ENCODE peak calls at places on chromosome 19, in four cellular contexts. V is K562, X is GM12878, W is HepG2. F is an unnamed sample.

GRCh38 chr19:13012690-13013608 is 17.7 kb downstream of the NFIX start:
- DNase-seq in V (peak), X (no peak), W (peak), F (no peak)

GRCh38 chr19:4023600-4024398 is 16.3 kb downstream of the PIAS4 start:
- DNase-seq in V (no peak), X (no peak), W (no peak), F (no peak)

GRCh38 chr19:23070353-23070781 is 46.5 kb upstream of the ZNF730 start:
- DNase-seq in V (peak), X (no peak), W (no peak), F (peak)

GRCh38 chr19:16315825-16316505 is 8.7 kb upstream of the KLF2 start:
- DNase-seq in V (peak), X (no peak), W (no peak), F (no peak)

GRCh38 chr19:58170860-58171259 is 12.0 kb upstream of the ZNF274 start:
- DNase-seq in V (no peak), X (no peak), W (no peak), F (no peak)

GRCh38 chr19:55426042-55426441 is 17.1 kb downstream of the SHISA7 start:
- DNase-seq in V (no peak), X (no peak), W (no peak), F (no peak)

GRCh38 chr19:45471866-45472556 is 4.2 kb downstream of the FOSB start:
- DNase-seq in V (no peak), X (no peak), W (no peak), F (no peak)

GRCh38 chr19:38057954-38058690 is 151.1 kb downstream of the SIPA1L3 start:
- DNase-seq in V (no peak), X (no peak), W (peak), F (peak)

GRCh38 chr19:32873560-32873959 is 4.0 kb upstream of the SLC7A9 start:
- DNase-seq in V (no peak), X (no peak), W (no peak), F (no peak)

GRCh38 chr19:9109959-9110358 is 2.7 kb upstream of the OR7G2 start:
- DNase-seq in V (no peak), X (no peak), W (peak), F (no peak)

GRCh38 chr19:15962319-15962718 is 13.5 kb downstream of the OR10H4 start:
- DNase-seq in V (peak), X (no peak), W (no peak), F (no peak)

GRCh38 chr19:5001547-5002131 is 32.7 kb downstream of the KDM4B start:
- DNase-seq in V (peak), X (no peak), W (peak), F (peak)

GRCh38 chr19:54650108-54650666 is 12.6 kb upstream of the LILRB4 start:
- DNase-seq in V (no peak), X (no peak), W (no peak), F (no peak)

GRCh38 chr19:14840206-14840605 is 5.2 kb upstream of the OR7A5 start:
- DNase-seq in V (no peak), X (no peak), W (no peak), F (no peak)

GRCh38 chr19:16702123-16702522 is 17.5 kb upstream of the NWD1 start:
- DNase-seq in V (no peak), X (no peak), W (peak), F (peak)

GRCh38 chr19:15466851-15467733 is 2.7 kb upstream of the RASAL3 start:
- DNase-seq in V (no peak), X (peak), W (no peak), F (no peak)

GRCh38 chr19:13095934-13096890 is 6.4 kb downstream of the LYL1 start:
- DNase-seq in V (peak), X (no peak), W (peak), F (peak)

GRCh38 chr19:7977021-7977722 is 28.3 kb downstream of the ELAVL1 start:
- DNase-seq in V (no peak), X (no peak), W (no peak), F (no peak)

GRCh38 chr19:45638930-45639729 is at the start of gene EML2:
- DNase-seq in V (peak), X (no peak), W (peak), F (peak)

GRCh38 chr19:16368385-16369305 is 44.0 kb downstream of the KLF2 start:
- DNase-seq in V (no peak), X (no peak), W (peak), F (no peak)

GRCh38 chr19:42052241-42052863 is 17.7 kb downstream of the GRIK5 start:
- DNase-seq in V (no peak), X (no peak), W (no peak), F (peak)

GRCh38 chr19:41792513-41793413 is 3.6 kb upstream of the CEACAM3 start:
- DNase-seq in V (peak), X (no peak), W (peak), F (peak)

GRCh38 chr19:23999821-24000610 is 85.3 kb downstream of the ZNF726 start:
- DNase-seq in V (no peak), X (no peak), W (no peak), F (no peak)

GRCh38 chr19:590396-590745 is 690 bp downstream of the HCN2 start:
- DNase-seq in V (no peak), X (no peak), W (no peak), F (peak)

GRCh38 chr19:8423821-8424223 is 10.7 kb downstream of the MARCHF2 start:
- DNase-seq in V (peak), X (no peak), W (peak), F (peak)

GRCh38 chr19:39046037-39046821 is 13.9 kb upstream of the FBXO27 start:
- DNase-seq in V (no peak), X (no peak), W (peak), F (no peak)

GRCh38 chr19:42613666-42614065 is 18.9 kb upstream of the CEACAM8 start:
- DNase-seq in V (no peak), X (no peak), W (no peak), F (no peak)

GRCh38 chr19:29292562-29292961 is 79.6 kb upstream of the UQCRFS1 start:
- DNase-seq in V (no peak), X (no peak), W (no peak), F (no peak)

GRCh38 chr19:47143322-47144073 is 12.9 kb downstream of the SAE1 start:
- DNase-seq in V (no peak), X (no peak), W (no peak), F (no peak)

GRCh38 chr19:54029930-54030490 is 33.7 kb downstream of the VSTM1 start:
- DNase-seq in V (peak), X (no peak), W (peak), F (peak)

GRCh38 chr19:16470541-16470910 is 1.2 kb downstream of the EPS15L1 start:
- DNase-seq in V (no peak), X (no peak), W (no peak), F (no peak)

DNA sequence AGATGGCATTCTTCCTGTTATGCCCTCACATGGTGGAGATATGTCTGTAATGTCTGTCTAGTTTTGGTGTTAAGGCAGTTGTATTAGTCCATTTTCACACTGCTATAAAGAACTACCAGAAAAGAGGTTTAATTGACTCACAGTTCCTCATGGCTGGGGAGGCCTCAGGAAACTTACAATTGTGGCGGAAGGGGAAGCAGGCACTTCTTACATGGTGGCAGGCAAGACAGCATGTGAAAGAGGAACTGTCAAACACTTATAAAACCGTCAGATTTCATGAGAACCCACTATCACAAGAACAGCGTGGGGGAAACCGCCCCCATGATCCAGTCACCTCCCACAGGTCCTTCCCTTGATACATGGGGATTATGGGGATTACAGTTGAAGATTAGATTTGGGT is 3.2 kb downstream of the ZNF441 start:
- DNase-seq in V (no peak), X (no peak), W (no peak), F (no peak)
- TF ChIP-seq YY1 in V (no peak), X (no peak), W (no peak), F (no peak)

GRCh38 chr19:1728816-1729567 is 24.3 kb upstream of the ONECUT3 start:
- DNase-seq in V (no peak), X (no peak), W (no peak), F (no peak)

GRCh38 chr19:1730157-1730556 is 23.1 kb upstream of the ONECUT3 start:
- DNase-seq in V (no peak), X (no peak), W (no peak), F (no peak)

GRCh38 chr19:1729568-1729925 is 23.8 kb upstream of the ONECUT3 start:
- DNase-seq in V (no peak), X (no peak), W (no peak), F (no peak)

GRCh38 chr19:1720237-1720636 is 33.1 kb upstream of the ONECUT3 start:
- DNase-seq in V (no peak), X (no peak), W (no peak), F (peak)

DNA sequence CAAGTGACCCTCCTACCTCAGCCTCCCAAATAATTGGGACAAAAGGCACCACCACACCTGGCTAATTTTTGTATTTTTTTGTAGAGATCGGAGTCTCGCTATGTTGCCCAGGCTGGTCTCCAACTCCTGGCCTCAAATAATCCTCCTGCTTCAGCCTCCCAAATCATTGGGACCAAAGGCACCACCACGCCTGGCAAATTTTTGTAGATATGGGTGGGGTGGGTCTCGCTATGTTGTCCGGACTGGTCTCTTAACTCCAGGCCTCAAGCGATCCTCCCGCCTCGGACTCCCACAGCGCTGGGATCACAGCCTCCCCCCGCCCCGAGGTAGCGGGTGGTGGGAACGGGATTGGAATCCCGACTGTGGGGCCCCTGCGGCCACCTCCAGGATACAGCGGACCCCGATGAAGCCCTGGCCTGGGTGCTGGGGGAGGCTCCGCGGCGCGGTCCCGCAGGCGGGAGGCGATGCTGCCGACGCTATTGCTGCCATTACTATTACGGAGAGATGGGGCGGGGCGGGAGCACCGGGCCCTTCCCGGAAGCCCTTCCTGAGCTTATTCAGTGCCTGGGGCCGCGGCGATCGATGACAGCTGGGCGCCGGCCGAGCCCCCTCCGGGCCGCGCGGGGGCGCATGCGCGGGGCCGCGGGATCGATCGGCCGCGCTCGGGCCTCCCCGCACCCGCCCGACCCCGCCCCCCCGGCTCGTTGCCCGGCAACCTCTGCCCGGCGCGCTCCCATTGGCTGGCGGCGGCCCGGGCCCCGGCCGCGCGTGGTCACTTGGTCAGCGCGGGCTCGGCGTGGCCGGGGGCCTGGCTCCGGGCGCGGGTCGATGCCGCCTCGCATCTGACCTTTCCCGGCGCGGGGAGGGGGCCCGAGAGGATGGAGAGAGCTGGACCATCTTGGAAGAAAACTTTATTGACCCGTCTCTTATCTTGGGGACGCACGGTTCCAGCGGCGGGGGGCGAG is 27.9 kb upstream of the ONECUT3 start:
- DNase-seq in V (peak), X (no peak), W (peak), F (peak)
- TF ChIP-seq CTCF in V (no peak), X (no peak), W (no peak), F (no peak)

GRCh38 chr19:40716031-40716654 is 543 bp downstream of the COQ8B start:
- DNase-seq in V (peak), X (peak), W (no peak), F (no peak)
- TF ChIP-seq FOXM1 in V (no peak), X (no peak), W (no peak), F (no peak)

DNA sequence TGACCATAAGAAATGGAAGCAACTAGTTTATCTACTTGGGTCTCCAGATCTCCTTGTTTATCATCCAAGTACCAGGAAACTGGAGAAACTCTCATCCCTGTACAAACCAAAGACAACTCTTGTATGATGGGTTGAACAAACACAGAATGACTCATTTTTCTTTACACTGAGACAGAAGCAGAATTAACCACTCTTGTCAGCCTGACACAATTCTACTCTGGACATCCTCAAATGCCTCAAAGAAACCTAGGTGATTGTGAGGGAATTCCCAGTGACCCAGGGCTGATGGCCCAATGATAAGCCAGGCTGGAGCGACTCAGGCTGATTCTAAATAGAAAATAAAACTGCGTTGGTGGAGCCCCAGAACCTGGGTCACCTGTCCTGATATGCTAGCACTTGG is 151.4 kb downstream of the ZNF737 start:
- DNase-seq in V (no peak), X (no peak), W (no peak), F (no peak)
- TF ChIP-seq YY1 in V (no peak), X (no peak), W (no peak), F (no peak)

GRCh38 chr19:49533551-49534488 is 6.0 kb downstream of the RCN3 start:
- DNase-seq in V (peak), X (peak), W (no peak), F (peak)
- TF ChIP-seq CTCF in V (peak), X (peak), W (no peak), F (peak)

DNA sequence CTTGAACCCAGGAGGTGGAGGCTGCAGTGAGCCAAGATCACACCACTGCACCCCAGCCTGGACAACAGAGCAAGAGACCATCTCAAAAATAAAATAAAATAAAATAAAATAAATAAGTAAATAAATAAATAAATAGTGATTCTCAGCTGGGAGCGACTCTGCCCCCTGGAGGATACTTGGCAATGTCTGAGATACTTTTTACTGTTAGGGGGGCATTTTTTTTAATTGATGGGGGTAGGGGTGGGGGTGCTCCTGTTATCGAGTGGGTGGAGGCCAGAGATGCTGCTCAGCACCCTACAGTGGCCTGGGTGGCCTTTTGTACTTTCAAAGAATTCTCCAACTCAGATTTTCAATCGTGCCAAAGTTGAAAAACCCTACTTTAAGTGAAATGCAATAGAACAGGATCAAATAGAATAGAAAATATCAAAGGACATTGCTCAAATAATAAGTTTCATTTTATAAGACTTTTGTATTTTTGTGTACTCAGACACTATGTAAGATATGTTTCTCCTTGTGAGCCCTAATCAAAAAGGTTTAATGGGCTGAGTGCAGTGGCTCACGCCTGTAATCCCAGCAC is 7.1 kb upstream of the CLPP start:
- DNase-seq in V (no peak), X (no peak), W (no peak), F (no peak)
- TF ChIP-seq FOXM1 in V (no peak), X (no peak), W (no peak), F (no peak)

DNA sequence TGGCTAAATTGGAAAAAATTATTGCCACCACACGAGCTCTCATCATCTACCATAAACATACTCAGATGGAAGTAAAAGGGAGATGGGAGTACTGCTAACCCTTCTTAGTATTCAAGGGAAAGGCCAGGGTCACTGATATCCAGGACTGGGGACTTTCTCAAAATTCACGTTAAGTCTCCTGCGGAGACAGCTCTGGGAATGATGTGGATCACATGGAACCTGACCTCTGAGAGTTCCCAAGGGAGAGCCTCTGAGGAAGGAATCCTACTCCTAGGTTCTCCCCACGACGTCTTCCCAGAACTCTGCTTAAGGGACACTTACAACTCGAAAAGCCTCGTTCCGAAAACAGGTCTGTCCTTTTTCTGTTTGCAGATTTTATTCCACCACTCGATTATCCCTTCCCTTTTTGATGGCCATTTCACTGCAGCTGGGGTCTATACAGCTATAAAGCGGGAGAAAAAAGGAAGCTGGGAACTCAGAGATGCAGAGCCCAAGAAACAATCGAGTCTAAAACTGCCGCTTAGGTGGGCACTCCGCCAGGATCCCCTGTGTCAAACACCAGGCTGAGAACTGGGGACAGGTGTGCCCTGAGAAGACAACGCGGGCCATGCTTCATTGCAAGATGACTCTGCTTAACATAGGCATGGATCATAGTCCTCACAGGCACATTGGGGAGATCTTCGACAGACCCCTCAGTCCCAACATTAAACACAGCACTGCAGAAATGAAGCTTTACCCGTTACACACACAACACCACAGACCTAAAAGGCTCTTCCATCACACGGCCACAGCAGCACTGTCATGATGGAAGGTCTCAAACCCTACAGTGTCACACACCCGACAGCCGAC is 823 bp upstream of the ZNF567 start:
- DNase-seq in V (no peak), X (no peak), W (no peak), F (no peak)
- TF ChIP-seq YY1 in V (no peak), X (no peak), W (no peak), F (no peak)

DNA sequence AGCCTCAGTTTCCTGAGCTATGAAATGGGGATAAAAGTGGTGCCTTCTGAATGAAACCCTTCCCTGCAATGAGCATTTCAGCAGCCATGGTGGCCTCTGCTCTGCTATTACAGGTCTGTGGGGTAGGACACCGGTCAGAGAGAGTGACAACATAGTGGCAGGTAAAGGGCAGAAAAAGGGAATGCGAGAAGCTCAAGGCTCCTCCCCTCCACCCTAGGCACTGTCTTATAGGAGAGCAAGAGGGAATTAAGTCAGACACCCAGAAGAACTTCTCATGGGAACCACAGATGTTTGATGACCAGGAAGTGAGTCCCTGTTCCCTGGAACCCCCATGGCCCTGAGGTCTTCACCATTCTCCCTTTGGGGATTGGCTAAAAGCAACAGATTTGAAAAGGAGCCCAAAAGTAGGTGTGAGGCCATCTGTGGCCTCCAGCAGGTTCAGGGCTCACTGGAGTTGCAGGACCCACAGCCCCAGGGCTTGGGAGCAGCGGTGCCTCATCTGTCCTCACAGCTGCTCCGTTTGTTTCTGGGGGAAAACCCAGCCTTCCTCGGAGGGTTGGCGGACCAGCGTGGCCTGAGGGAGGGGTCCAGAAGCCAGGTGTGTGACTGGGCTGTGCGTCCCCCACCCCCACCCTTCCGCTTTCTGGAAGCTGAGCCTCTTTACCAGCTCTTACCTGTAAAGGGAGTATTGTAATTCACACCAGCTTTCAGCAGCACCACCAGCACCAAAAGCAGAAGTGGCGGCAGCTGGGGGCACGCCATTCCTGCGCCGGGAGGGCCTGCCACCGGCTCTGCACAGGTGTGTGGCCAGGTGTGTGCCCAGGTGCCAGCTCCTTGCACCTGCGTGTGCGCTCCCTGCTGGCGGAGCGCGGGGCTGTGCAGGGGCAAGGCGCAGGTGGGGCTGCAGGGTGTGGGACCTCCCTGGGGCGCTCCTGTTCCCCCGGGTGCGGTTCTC is 19.4 kb downstream of the IQCN start:
- DNase-seq in V (no peak), X (no peak), W (no peak), F (no peak)
- TF ChIP-seq CTCF in V (no peak), X (peak), W (peak), F (no peak)

F was measured in SK-N-SH.